ENCODE peak calls at places on chromosomes 11 and 22, in five cellular contexts. T is fibroblast of lung, K is IMR-90, U is GM23248, C is H1. V is an unnamed sample. For H3K4me1, the result is how much of the 10 kb centered on the place peaks cover.

GRCh38 chr11:3914807-3915206 is 59.3 kb downstream of the STIM1 start:
- DNase-seq in T (peak), K (no peak), U (peak), C (no peak), V (peak)

GRCh38 chr11:74870485-74870884 is 78.4 kb downstream of the XRRA1 start:
- DNase-seq in T (peak), K (peak), U (peak), C (no peak), V (peak)

GRCh38 chr11:118200901-118201680 is 23.7 kb downstream of the JAML start:
- DNase-seq in T (no peak), K (no peak), U (no peak), C (no peak), V (no peak)

GRCh38 chr22:45319319-45319675 is 9.6 kb downstream of the FAM118A start:
- DNase-seq in T (peak), K (peak), U (peak), C (no peak), V (peak)

GRCh38 chr11:65501530-65502273 is 2.9 kb downstream of the MALAT1 start:
- DNase-seq in T (peak), K (peak), U (peak), C (no peak), V (peak)

GRCh38 chr11:48025983-48026340 is 45.6 kb downstream of the PTPRJ start:
- DNase-seq in T (no peak), K (peak), U (peak), C (no peak), V (no peak)

GRCh38 chr22:23533328-23533762 is 46.7 kb downstream of the IGLL1 start:
- DNase-seq in T (peak), K (peak), U (peak), C (peak), V (peak)

GRCh38 chr22:31235076-31235475 is 23.0 kb downstream of the LIMK2 start:
- DNase-seq in T (no peak), K (no peak), U (no peak), C (no peak), V (no peak)

GRCh38 chr11:94597896-94598295 is 30.7 kb downstream of the PIWIL4 start:
- DNase-seq in T (peak), K (peak), U (no peak), C (no peak), V (peak)

GRCh38 chr11:122192634-122193245 is 76.7 kb upstream of the BLID start:
- DNase-seq in T (peak), K (peak), U (peak), C (no peak), V (peak)

GRCh38 chr11:47348859-47349258 is 3.6 kb downstream of the MYBPC3 start:
- DNase-seq in T (no peak), K (peak), U (peak), C (no peak), V (peak)

GRCh38 chr11:83174008-83174407 is 17.1 kb downstream of the PCF11 start:
- DNase-seq in T (no peak), K (no peak), U (no peak), C (no peak), V (no peak)

GRCh38 chr22:45397806-45398205 is 15.6 kb downstream of the SMC1B start:
- DNase-seq in T (no peak), K (no peak), U (no peak), C (no peak), V (no peak)

GRCh38 chr11:2666828-2667570 is 32.8 kb downstream of the KCNQ1OT1 start:
- DNase-seq in T (no peak), K (no peak), U (no peak), C (no peak), V (peak)

GRCh38 chr11:1041936-1042608 is 5.6 kb upstream of the MUC6 start:
- DNase-seq in T (no peak), K (no peak), U (no peak), C (no peak), V (no peak)

GRCh38 chr11:44658451-44658850 is 68.3 kb upstream of the TSPAN18 start:
- DNase-seq in T (no peak), K (peak), U (peak), C (no peak), V (no peak)

GRCh38 chr11:75563978-75564552 is 2.0 kb downstream of the SERPINH1 start:
- DNase-seq in T (peak), K (peak), U (peak), C (peak), V (peak)

GRCh38 chr11:12189543-12190235 is 79.3 kb downstream of the MICAL2 start:
- DNase-seq in T (no peak), K (no peak), U (no peak), C (no peak), V (no peak)

GRCh38 chr22:49916851-49917250 is 1.4 kb downstream of the ALG12 start:
- DNase-seq in T (no peak), K (no peak), U (no peak), C (no peak), V (no peak)

GRCh38 chr11:113189909-113190667 is 124.3 kb upstream of the TTC12 start:
- DNase-seq in T (peak), K (no peak), U (peak), C (no peak), V (peak)

GRCh38 chr11:9760180-9760550 is 96.3 kb downstream of the SWAP70 start:
- DNase-seq in T (peak), K (peak), U (peak), C (no peak), V (peak)

GRCh38 chr11:114257621-114258558 is 38.3 kb upstream of the NNMT start:
- DNase-seq in T (no peak), K (no peak), U (peak), C (peak), V (peak)

DNA sequence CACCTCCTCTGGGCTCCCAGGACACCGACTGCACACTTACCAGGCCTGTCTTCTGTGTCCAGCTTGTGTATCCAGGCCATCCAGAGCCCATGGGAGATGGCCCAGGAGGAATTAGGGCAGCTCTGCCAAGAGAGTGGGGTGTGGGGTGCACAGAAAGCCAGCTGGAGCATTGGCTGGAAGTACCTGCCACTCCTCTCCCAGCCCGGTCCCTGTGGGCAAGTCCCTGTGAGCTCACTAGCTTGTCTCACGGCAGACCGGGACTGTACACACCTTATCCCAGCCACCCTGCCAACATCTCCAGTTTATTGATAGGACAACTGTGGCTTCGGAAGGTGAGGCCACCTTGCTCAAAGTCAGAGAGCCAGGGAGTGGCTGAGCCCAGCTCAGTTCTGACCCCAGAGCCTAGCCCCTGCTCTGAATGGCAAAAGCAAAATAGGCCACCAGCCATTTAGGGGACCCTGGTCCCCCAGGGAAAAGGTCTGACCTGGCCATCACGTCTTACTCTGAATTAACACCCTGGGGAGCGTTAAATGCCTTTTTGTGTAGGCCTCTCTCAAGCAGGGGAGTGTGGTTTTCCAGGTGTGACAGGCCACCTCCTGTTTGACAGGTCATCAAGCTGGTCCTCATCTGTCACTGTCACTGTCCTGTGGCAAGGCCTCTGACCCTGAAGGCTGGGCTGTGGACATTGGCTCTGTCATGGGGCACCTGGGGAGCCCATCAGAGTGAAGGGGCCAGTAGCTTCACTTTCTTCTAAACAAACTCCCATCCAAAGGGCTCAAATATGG is 15.1 kb downstream of the UQCR10 start:
- DNase-seq in T (peak), K (peak), U (peak), C (no peak), V (no peak)
- H3K4me1 ChIP-seq in T (under half), K (under half), U (under half), C (under half), V (under half)

GRCh38 chr11:91585035-91585801 is 639.4 kb upstream of the FAT3 start:
- DNase-seq in T (no peak), K (no peak), U (no peak), C (no peak), V (no peak)

GRCh38 chr11:91591021-91591420 is 633.6 kb upstream of the FAT3 start:
- DNase-seq in T (no peak), K (no peak), U (no peak), C (no peak), V (no peak)

GRCh38 chr11:91587131-91587530 is 637.5 kb upstream of the FAT3 start:
- DNase-seq in T (no peak), K (no peak), U (no peak), C (no peak), V (no peak)
- H3K9ac ChIP-seq in T (no peak), K (no peak), U (no peak), C (no peak), V (no peak)

GRCh38 chr11:76792505-76793264 is 9.5 kb downstream of the TSKU start:
- DNase-seq in T (no peak), K (no peak), U (no peak), C (no peak), V (no peak)
- H3K4me1 ChIP-seq in T (under half), K (under half), U (under half), C (under half), V (half or more)

DNA sequence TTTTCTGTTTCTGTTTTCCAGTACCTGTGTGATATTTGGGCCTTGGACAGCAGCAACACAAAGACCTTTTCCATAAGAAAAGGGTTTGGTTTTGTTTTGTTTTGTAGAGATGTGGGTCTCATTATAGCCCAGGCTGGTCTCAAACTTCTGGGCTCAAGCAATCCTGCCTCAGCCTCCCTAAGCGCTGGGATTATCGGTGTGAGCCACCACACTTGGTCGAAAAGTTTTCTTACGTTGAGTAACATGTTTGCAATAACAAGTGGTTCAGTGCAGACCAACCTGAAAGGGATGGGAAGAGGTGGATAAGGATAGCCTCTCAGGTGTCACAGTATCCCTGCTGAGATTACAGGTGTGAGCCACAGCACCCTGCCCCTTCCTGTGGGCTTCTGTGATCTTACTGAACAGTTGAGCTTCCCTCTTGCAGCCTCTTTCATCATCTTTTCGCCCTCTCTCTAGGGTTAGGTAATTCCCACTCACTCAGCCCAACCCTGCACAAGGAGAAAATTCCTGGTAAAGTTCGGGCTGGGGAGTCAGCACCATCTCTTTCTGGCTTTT is 3.5 kb upstream of the MRPL48 start:
- DNase-seq in T (no peak), K (peak), U (peak), C (no peak), V (peak)
- H3K9ac ChIP-seq in T (no peak), K (no peak), U (no peak), C (no peak), V (no peak)

V was measured in adipocyte.